ENCODE peak calls at places on chromosomes 4 and X, in eight cellular contexts. J, S, Z, X, A, G, F and C are unnamed samples.

GRCh38 chr4:2835978-2836377 is 7.7 kb upstream of the ADD1 start:
- DNase-seq in X (no peak), G (no peak), S (no peak), J (no peak), A (peak; percentile 20), F (peak; percentile 19), Z (no peak), C (no peak)

GRCh38 chr4:38795087-38795486 is 9.5 kb downstream of the TLR1 start:
- DNase-seq in Z (no peak), X (no peak), A (no peak), J (no peak), G (no peak), F (no peak), S (no peak), C (no peak)

GRCh38 chr4:30717208-30718020 is 2.8 kb upstream of the PCDH7 start:
- DNase-seq in J (peak; percentile 39), S (peak; percentile 70), A (peak; percentile 34), G (peak; percentile 87), Z (peak; percentile 46), F (peak; percentile 38), X (no peak), C (peak; percentile 70)

GRCh38 chrX:42678133-42678532 is 99.8 kb downstream of the PPP1R2C start:
- DNase-seq in A (no peak), Z (no peak), J (no peak), X (no peak), F (peak; percentile 46), S (no peak), G (no peak), C (peak; percentile 42)

GRCh38 chr4:152197211-152197610 is 338.7 kb downstream of the FBXW7 start:
- DNase-seq in S (no peak), A (no peak), J (no peak), Z (no peak), G (no peak), F (no peak), X (no peak), C (no peak)

GRCh38 chrX:44872319-44872816 is 620 bp upstream of the KDM6A start:
- DNase-seq in S (peak; percentile 4), F (peak; percentile 61), X (no peak), A (no peak), G (no peak), Z (no peak), J (no peak), C (peak; percentile 14)

GRCh38 chr4:119939066-119939995 is 127.3 kb downstream of the MAD2L1 start:
- DNase-seq in A (no peak), G (no peak), J (no peak), Z (no peak), X (peak; percentile 52), S (peak; percentile 66), F (no peak), C (peak; percentile 16)

GRCh38 chr4:189806506-189806905 is 134.2 kb upstream of the FRG1 start:
- DNase-seq in G (no peak), F (no peak), Z (no peak), X (no peak), S (no peak), A (no peak), J (no peak), C (no peak)

GRCh38 chr4:82899339-82899738 is 1.2 kb upstream of the THAP9 start:
- DNase-seq in S (no peak), J (no peak), G (no peak), X (no peak), A (no peak), F (no peak), Z (no peak), C (peak; percentile 36)

GRCh38 chr4:175308236-175308635 is 390.1 kb downstream of the ADAM29 start:
- DNase-seq in G (no peak), A (no peak), J (no peak), X (no peak), F (no peak), Z (no peak), S (peak; percentile 58), C (no peak)

GRCh38 chr4:79197275-79198009 is 128.4 kb downstream of the NAA11 start:
- DNase-seq in S (no peak), F (no peak), J (no peak), G (no peak), A (no peak), X (no peak), Z (no peak), C (no peak)

GRCh38 chr4:184165291-184165690 is 52.4 kb downstream of the ENPP6 start:
- DNase-seq in A (no peak), J (no peak), G (peak; percentile 71), F (no peak), Z (no peak), S (peak; percentile 11), X (no peak), C (peak; percentile 13)

GRCh38 chrX:154991476-154991875 is 31.0 kb downstream of the F8 start:
- DNase-seq in G (no peak), Z (no peak), J (no peak), X (no peak), F (no peak), S (no peak), A (no peak), C (no peak)

GRCh38 chrX:10582945-10583344 is 37.4 kb downstream of the MID1 start:
- DNase-seq in Z (no peak), A (no peak), G (no peak), S (peak; percentile 73), F (no peak), J (no peak), X (no peak), C (peak; percentile 60)

GRCh38 chrX:125137521-125137920 is 182.2 kb upstream of the TEX13C start:
- DNase-seq in G (no peak), J (no peak), X (no peak), Z (no peak), A (no peak), S (no peak), F (no peak), C (no peak)

GRCh38 chr4:90852232-90852631 is 725.0 kb downstream of the CCSER1 start:
- DNase-seq in X (no peak), G (peak; percentile 43), A (no peak), J (no peak), S (no peak), Z (no peak), F (no peak), C (no peak)

GRCh38 chr4:79865253-79865652 is 207.8 kb downstream of the ANTXR2 start:
- DNase-seq in X (no peak), A (no peak), J (no peak), Z (no peak), G (no peak), S (peak; percentile 73), F (no peak), C (peak; percentile 80)

GRCh38 chr4:122826000-122826595 is 533 bp upstream of the FGF2 start:
- DNase-seq in F (no peak), Z (no peak), G (no peak), A (no peak), J (no peak), X (no peak), S (peak; percentile 49), C (peak; percentile 22)

GRCh38 chr4:74365761-74366160 is 816 bp downstream of the EREG start:
- DNase-seq in A (no peak), X (no peak), Z (no peak), J (no peak), S (no peak), F (peak; percentile 45), G (peak; percentile 68), C (peak; percentile 10)

GRCh38 chrX:103883533-103883932 is 51.5 kb upstream of the RAB9B start:
- DNase-seq in F (no peak), G (no peak), Z (no peak), A (no peak), X (no peak), S (no peak), J (no peak), C (peak; percentile 26)
- H3K4me3 ChIP-seq in F (no peak overlapping the region), G (no peak overlapping the region), Z (no peak overlapping the region), A (no peak overlapping the region), X (no peak overlapping the region), S (no peak overlapping the region), J (no peak overlapping the region), C (no peak overlapping the region)

GRCh38 chrX:100883654-100884053 is 9.5 kb upstream of the NOX1 start:
- DNase-seq in Z (no peak), J (no peak), A (no peak), X (no peak), S (no peak), F (no peak), G (no peak), C (no peak)
- H3K4me3 ChIP-seq in Z (no peak overlapping the region), J (no peak overlapping the region), A (no peak overlapping the region), X (no peak overlapping the region), S (no peak overlapping the region), F (no peak overlapping the region), G (no peak overlapping the region), C (no peak overlapping the region)

GRCh38 chr4:24282446-24282845 is 301.9 kb downstream of the DHX15 start:
- DNase-seq in S (no peak), X (no peak), Z (no peak), F (no peak), J (no peak), A (no peak), G (no peak), C (no peak)
- H3K4me3 ChIP-seq in S (no peak overlapping the region), X (no peak overlapping the region), Z (no peak overlapping the region), F (no peak overlapping the region), J (no peak overlapping the region), A (no peak overlapping the region), G (no peak overlapping the region), C (no peak overlapping the region)

GRCh38 chrX:39688576-39689373 is 409.0 kb downstream of the BCOR start:
- DNase-seq in S (peak; percentile 7), Z (peak; percentile 82), X (no peak), G (peak; percentile 92), A (peak; percentile 64), F (peak; percentile 75), J (peak; percentile 72), C (no peak)

GRCh38 chrX:39691724-39692123 is 406.0 kb downstream of the BCOR start:
- DNase-seq in X (no peak), S (no peak), G (no peak), J (no peak), Z (no peak), F (no peak), A (no peak), C (no peak)

GRCh38 chrX:39689374-39690104 is 408.2 kb downstream of the BCOR start:
- DNase-seq in J (no peak), A (no peak), G (peak; percentile 84), S (no peak), F (no peak), Z (peak; percentile 38), X (no peak), C (no peak)

GRCh38 chrX:39690541-39691415 is 407.0 kb downstream of the BCOR start:
- DNase-seq in J (no peak), F (no peak), A (no peak), X (no peak), Z (no peak), G (no peak), S (no peak), C (no peak)

DNA sequence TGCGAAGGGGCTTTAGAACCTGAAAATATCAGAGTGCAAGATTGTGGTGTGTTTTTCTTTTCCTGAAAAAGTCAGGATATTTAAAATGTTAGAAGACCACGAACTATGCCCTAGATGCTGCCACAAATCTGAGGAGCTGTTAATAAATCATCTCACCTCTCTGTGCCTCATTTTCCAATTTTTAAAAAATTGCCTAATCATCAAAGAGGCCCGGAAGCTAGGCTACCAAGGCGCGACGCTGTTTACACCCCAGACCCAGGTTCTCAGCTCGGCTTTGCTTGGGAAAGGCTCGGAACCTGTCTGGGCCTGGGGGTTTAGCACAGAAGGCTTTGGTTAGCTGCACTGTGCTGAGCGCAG is 409.6 kb downstream of the BCOR start:
- DNase-seq in X (no peak), A (no peak), Z (no peak), G (no peak), S (no peak), J (no peak), F (no peak), C (no peak)
- H3K4me3 ChIP-seq in X (peak overlapping the region; percentile 41), A (peak overlapping the region; percentile 42), Z (peak overlapping the region; percentile 43), G (no peak overlapping the region), S (peak overlapping the region; percentile 31), J (peak overlapping the region; percentile 42), F (peak overlapping the region; percentile 49), C (no peak overlapping the region)